ENCODE peak calls at places on chromosomes 6 and 20, in five cellular contexts. One of them, this sample, is unnamed.

GRCh38 chr20:62305765-62306431 is 3.1 kb downstream of the ADRM1 start:
- DNase-seq in breast epithelium: no peak
- DNase-seq in ELR: no peak
- DNase-seq in adipocyte: no peak
- DNase-seq in naive thymus-derived CD4-positive, alpha-beta T cell: no peak
- DNase-seq in this sample: no peak

GRCh38 chr6:422423-423061 is 31.0 kb downstream of the IRF4 start:
- DNase-seq in ELR: peak; percentile 88
- DNase-seq in naive thymus-derived CD4-positive, alpha-beta T cell: no peak
- DNase-seq in breast epithelium: no peak
- DNase-seq in adipocyte: peak; percentile 83
- DNase-seq in this sample: peak; percentile 95

GRCh38 chr20:50251992-50252491 is 61.4 kb downstream of the CEBPB start:
- DNase-seq in naive thymus-derived CD4-positive, alpha-beta T cell: no peak
- DNase-seq in adipocyte: peak; percentile 61
- DNase-seq in breast epithelium: no peak
- DNase-seq in ELR: peak; percentile 92
- DNase-seq in this sample: peak; percentile 76

GRCh38 chr20:22446613-22447447 is 137.5 kb downstream of the FOXA2 start:
- DNase-seq in naive thymus-derived CD4-positive, alpha-beta T cell: no peak
- DNase-seq in ELR: no peak
- DNase-seq in breast epithelium: no peak
- DNase-seq in adipocyte: no peak
- DNase-seq in this sample: no peak

GRCh38 chr20:62117658-62118057 is 4.6 kb upstream of the LSM14B start:
- DNase-seq in adipocyte: no peak
- DNase-seq in ELR: no peak
- DNase-seq in naive thymus-derived CD4-positive, alpha-beta T cell: peak; percentile 53
- DNase-seq in breast epithelium: no peak
- DNase-seq in this sample: no peak

GRCh38 chr6:15507746-15508145 is 155.1 kb downstream of the DTNBP1 start:
- DNase-seq in naive thymus-derived CD4-positive, alpha-beta T cell: no peak
- DNase-seq in breast epithelium: peak; percentile 39
- DNase-seq in adipocyte: no peak
- DNase-seq in ELR: no peak
- DNase-seq in this sample: no peak

GRCh38 chr20:59824711-59825562 is 108.5 kb downstream of the SYCP2 start:
- DNase-seq in ELR: no peak
- DNase-seq in breast epithelium: peak; percentile 35
- DNase-seq in naive thymus-derived CD4-positive, alpha-beta T cell: no peak
- DNase-seq in adipocyte: no peak
- DNase-seq in this sample: no peak

GRCh38 chr6:81940451-81940850 is 188.0 kb upstream of the TENT5A start:
- DNase-seq in naive thymus-derived CD4-positive, alpha-beta T cell: no peak
- DNase-seq in adipocyte: no peak
- DNase-seq in breast epithelium: no peak
- DNase-seq in ELR: peak; percentile 18
- DNase-seq in this sample: no peak

GRCh38 chr20:50062006-50062838 is 50.7 kb downstream of the UBE2V1 start:
- DNase-seq in naive thymus-derived CD4-positive, alpha-beta T cell: no peak
- DNase-seq in ELR: no peak
- DNase-seq in adipocyte: no peak
- DNase-seq in breast epithelium: no peak
- DNase-seq in this sample: no peak

GRCh38 chr20:43721429-43722152 is 5.2 kb downstream of the GTSF1L start:
- DNase-seq in ELR: no peak
- DNase-seq in adipocyte: no peak
- DNase-seq in naive thymus-derived CD4-positive, alpha-beta T cell: no peak
- DNase-seq in breast epithelium: no peak
- DNase-seq in this sample: no peak

GRCh38 chr6:136592930-136593673 is 42.9 kb upstream of the MAP7 start:
- DNase-seq in adipocyte: peak; percentile 46
- DNase-seq in ELR: peak; percentile 78
- DNase-seq in breast epithelium: no peak
- DNase-seq in naive thymus-derived CD4-positive, alpha-beta T cell: no peak
- DNase-seq in this sample: peak; percentile 49

GRCh38 chr20:1524004-1524403 is 32.8 kb upstream of the SIRPB2 start:
- DNase-seq in adipocyte: no peak
- DNase-seq in ELR: peak; percentile 38
- DNase-seq in breast epithelium: no peak
- DNase-seq in naive thymus-derived CD4-positive, alpha-beta T cell: no peak
- DNase-seq in this sample: no peak

GRCh38 chr6:117231466-117231865 is 33.9 kb upstream of the VGLL2 start:
- DNase-seq in adipocyte: no peak
- DNase-seq in naive thymus-derived CD4-positive, alpha-beta T cell: no peak
- DNase-seq in ELR: no peak
- DNase-seq in breast epithelium: no peak
- DNase-seq in this sample: no peak

GRCh38 chr20:37007898-37008649 is 56.6 kb upstream of the SAMHD1 start:
- DNase-seq in ELR: peak; percentile 48
- DNase-seq in breast epithelium: no peak
- DNase-seq in naive thymus-derived CD4-positive, alpha-beta T cell: no peak
- DNase-seq in adipocyte: peak; percentile 74
- DNase-seq in this sample: no peak

GRCh38 chr6:132919028-132919427 is 104.7 kb downstream of the RPS12 start:
- DNase-seq in adipocyte: peak; percentile 55
- DNase-seq in breast epithelium: no peak
- DNase-seq in ELR: no peak
- DNase-seq in naive thymus-derived CD4-positive, alpha-beta T cell: no peak
- DNase-seq in this sample: no peak

GRCh38 chr6:49097116-49097515 is 365.9 kb downstream of the MMUT start:
- DNase-seq in ELR: no peak
- DNase-seq in breast epithelium: no peak
- DNase-seq in adipocyte: no peak
- DNase-seq in naive thymus-derived CD4-positive, alpha-beta T cell: no peak
- DNase-seq in this sample: no peak

GRCh38 chr6:38195113-38195635 is 375.6 kb downstream of the ZFAND3 start:
- DNase-seq in breast epithelium: no peak
- DNase-seq in adipocyte: no peak
- DNase-seq in naive thymus-derived CD4-positive, alpha-beta T cell: peak; percentile 3
- DNase-seq in ELR: no peak
- DNase-seq in this sample: no peak

GRCh38 chr6:27922949-27923348 is 10.8 kb upstream of the OR2B2 start:
- DNase-seq in naive thymus-derived CD4-positive, alpha-beta T cell: no peak
- DNase-seq in ELR: no peak
- DNase-seq in adipocyte: no peak
- DNase-seq in breast epithelium: no peak
- DNase-seq in this sample: no peak

GRCh38 chr6:125453516-125453915 is 151.7 kb upstream of the HDDC2 start:
- DNase-seq in naive thymus-derived CD4-positive, alpha-beta T cell: no peak
- DNase-seq in breast epithelium: no peak
- DNase-seq in ELR: no peak
- DNase-seq in adipocyte: no peak
- DNase-seq in this sample: no peak

GRCh38 chr20:826695-827323 is 6.7 kb upstream of the FAM110A start:
- DNase-seq in adipocyte: no peak
- DNase-seq in ELR: no peak
- DNase-seq in breast epithelium: peak; percentile 10
- DNase-seq in naive thymus-derived CD4-positive, alpha-beta T cell: peak; percentile 15
- DNase-seq in this sample: no peak

GRCh38 chr6:39203398-39203797 is 25.9 kb downstream of the KCNK5 start:
- DNase-seq in breast epithelium: no peak
- DNase-seq in adipocyte: no peak
- DNase-seq in ELR: no peak
- DNase-seq in naive thymus-derived CD4-positive, alpha-beta T cell: no peak
- DNase-seq in this sample: no peak

GRCh38 chr6:29632789-29633531 is at the start of gene GABBR1:
- DNase-seq in ELR: peak; percentile 89
- DNase-seq in adipocyte: peak; percentile 98
- DNase-seq in naive thymus-derived CD4-positive, alpha-beta T cell: peak; percentile 85
- DNase-seq in breast epithelium: peak; percentile 87
- DNase-seq in this sample: peak; percentile 95

GRCh38 chr20:43448748-43449535 is 8.8 kb upstream of the SRSF6 start:
- DNase-seq in breast epithelium: no peak
- DNase-seq in naive thymus-derived CD4-positive, alpha-beta T cell: no peak
- DNase-seq in adipocyte: peak; percentile 65
- DNase-seq in ELR: peak; percentile 66
- DNase-seq in this sample: peak; percentile 27

GRCh38 chr6:38982470-38982869 is 66.1 kb upstream of the GLP1R start:
- DNase-seq in breast epithelium: no peak
- DNase-seq in adipocyte: no peak
- DNase-seq in naive thymus-derived CD4-positive, alpha-beta T cell: no peak
- DNase-seq in ELR: no peak
- DNase-seq in this sample: peak; percentile 21

GRCh38 chr6:6785163-6785521 is 196.6 kb downstream of the LY86 start:
- DNase-seq in adipocyte: no peak
- DNase-seq in ELR: no peak
- DNase-seq in naive thymus-derived CD4-positive, alpha-beta T cell: no peak
- DNase-seq in breast epithelium: no peak
- DNase-seq in this sample: no peak

GRCh38 chr6:138405816-138406403 is 1.9 kb downstream of the HEBP2 start:
- DNase-seq in adipocyte: no peak
- DNase-seq in ELR: no peak
- DNase-seq in naive thymus-derived CD4-positive, alpha-beta T cell: no peak
- DNase-seq in breast epithelium: no peak
- DNase-seq in this sample: no peak

GRCh38 chr6:36120979-36121706 is 9.2 kb upstream of the MAPK13 start:
- DNase-seq in breast epithelium: peak; percentile 81
- DNase-seq in naive thymus-derived CD4-positive, alpha-beta T cell: peak; percentile 56
- DNase-seq in adipocyte: peak; percentile 46
- DNase-seq in ELR: peak; percentile 67
- DNase-seq in this sample: peak; percentile 63

GRCh38 chr6:31943742-31944141 is 2.2 kb upstream of the CFB start:
- DNase-seq in naive thymus-derived CD4-positive, alpha-beta T cell: no peak
- DNase-seq in adipocyte: no peak
- DNase-seq in ELR: no peak
- DNase-seq in breast epithelium: no peak
- DNase-seq in this sample: no peak

GRCh38 chr20:5013682-5014447 is 12.6 kb upstream of the SLC23A2 start:
- DNase-seq in ELR: no peak
- DNase-seq in adipocyte: no peak
- DNase-seq in breast epithelium: no peak
- DNase-seq in naive thymus-derived CD4-positive, alpha-beta T cell: no peak
- DNase-seq in this sample: no peak

GRCh38 chr6:45681860-45682488 is 304.2 kb upstream of the SUPT3H start:
- DNase-seq in adipocyte: no peak
- DNase-seq in naive thymus-derived CD4-positive, alpha-beta T cell: no peak
- DNase-seq in ELR: peak; percentile 69
- DNase-seq in breast epithelium: no peak
- DNase-seq in this sample: peak; percentile 68

GRCh38 chr20:22341508-22341907 is 242.9 kb downstream of the FOXA2 start:
- DNase-seq in adipocyte: no peak
- DNase-seq in ELR: peak; percentile 5
- DNase-seq in naive thymus-derived CD4-positive, alpha-beta T cell: no peak
- DNase-seq in breast epithelium: no peak
- DNase-seq in this sample: peak; percentile 66

GRCh38 chr6:164749126-164749758 is 560.2 kb downstream of the C6orf118 start:
- DNase-seq in naive thymus-derived CD4-positive, alpha-beta T cell: no peak
- DNase-seq in adipocyte: no peak
- DNase-seq in ELR: no peak
- DNase-seq in breast epithelium: no peak
- DNase-seq in this sample: no peak

GRCh38 chr6:35185971-35186370 is 27.8 kb upstream of the SCUBE3 start:
- DNase-seq in breast epithelium: no peak
- DNase-seq in naive thymus-derived CD4-positive, alpha-beta T cell: no peak
- DNase-seq in adipocyte: no peak
- DNase-seq in ELR: no peak
- DNase-seq in this sample: no peak

GRCh38 chr6:84033523-84034451 is at the start of gene MRAP2:
- DNase-seq in breast epithelium: no peak
- DNase-seq in ELR: peak; percentile 36
- DNase-seq in adipocyte: peak; percentile 21
- DNase-seq in naive thymus-derived CD4-positive, alpha-beta T cell: peak; percentile 20
- DNase-seq in this sample: peak; percentile 67

GRCh38 chr6:137282253-137282652 is 63.1 kb upstream of the IFNGR1 start:
- DNase-seq in adipocyte: no peak
- DNase-seq in ELR: no peak
- DNase-seq in breast epithelium: no peak
- DNase-seq in naive thymus-derived CD4-positive, alpha-beta T cell: no peak
- DNase-seq in this sample: no peak

GRCh38 chr20:59350330-59351147 is 50.1 kb downstream of the EDN3 start:
- DNase-seq in ELR: no peak
- DNase-seq in naive thymus-derived CD4-positive, alpha-beta T cell: no peak
- DNase-seq in breast epithelium: no peak
- DNase-seq in adipocyte: no peak
- DNase-seq in this sample: no peak

GRCh38 chr6:16698163-16698533 is 63.1 kb downstream of the ATXN1 start:
- DNase-seq in breast epithelium: no peak
- DNase-seq in ELR: no peak
- DNase-seq in adipocyte: no peak
- DNase-seq in naive thymus-derived CD4-positive, alpha-beta T cell: no peak
- DNase-seq in this sample: peak; percentile 32

GRCh38 chr20:58040447-58041290 is 187.8 kb downstream of the ANKRD60 start:
- DNase-seq in breast epithelium: no peak
- DNase-seq in ELR: no peak
- DNase-seq in adipocyte: no peak
- DNase-seq in naive thymus-derived CD4-positive, alpha-beta T cell: no peak
- DNase-seq in this sample: no peak

GRCh38 chr20:10645205-10645570 is 28.6 kb downstream of the JAG1 start:
- DNase-seq in ELR: no peak
- DNase-seq in breast epithelium: no peak
- DNase-seq in adipocyte: no peak
- DNase-seq in naive thymus-derived CD4-positive, alpha-beta T cell: no peak
- DNase-seq in this sample: no peak

This sample was measured in Daoy.